ENCODE peak calls at places on chromosomes 6 and 20, in four cellular contexts. Q, P, C and O are unnamed samples. For H3K4me1, the result is how much of the 10 kb centered on the place peaks cover.

GRCh38 chr6:17297261-17298080 is 16.3 kb downstream of the RBM24 start:
- DNase-seq in C (no peak), P (no peak), Q (no peak), O (no peak)

GRCh38 chr6:11317885-11318771 is 85.7 kb upstream of the NEDD9 start:
- DNase-seq in Q (no peak), P (no peak), C (peak), O (no peak)

GRCh38 chr6:165181951-165182414 is 127.4 kb downstream of the C6orf118 start:
- DNase-seq in P (no peak), C (no peak), Q (no peak), O (no peak)

GRCh38 chr6:150301871-150302800 is 66.7 kb upstream of the IYD start:
- DNase-seq in C (peak), P (no peak), Q (no peak), O (no peak)

GRCh38 chr20:19886666-19887288 is 128.7 kb downstream of the RIN2 start:
- DNase-seq in C (no peak), P (no peak), Q (no peak), O (no peak)

GRCh38 chr20:25304025-25304549 is 56.2 kb downstream of the PYGB start:
- DNase-seq in P (no peak), Q (no peak), C (no peak), O (no peak)

GRCh38 chr20:38805502-38805957 is at the start of gene PPP1R16B:
- DNase-seq in Q (no peak), C (no peak), P (peak), O (peak)

GRCh38 chr6:137473651-137474050 is 20.5 kb downstream of the OLIG3 start:
- DNase-seq in Q (no peak), C (no peak), P (no peak), O (no peak)

GRCh38 chr6:11368760-11369159 is 136.3 kb upstream of the NEDD9 start:
- DNase-seq in Q (no peak), P (no peak), C (no peak), O (no peak)

GRCh38 chr6:11992086-11992485 is 20.0 kb upstream of the HIVEP1 start:
- DNase-seq in C (no peak), Q (no peak), P (no peak), O (no peak)

GRCh38 chr6:161127071-161127740 is 135.6 kb downstream of the MAP3K4 start:
- DNase-seq in C (no peak), P (no peak), Q (no peak), O (no peak)

GRCh38 chr20:2005831-2006426 is 12.1 kb upstream of the PDYN start:
- DNase-seq in C (peak), Q (no peak), P (peak), O (no peak)

GRCh38 chr20:46013826-46014516 is 5.3 kb downstream of the MMP9 start:
- DNase-seq in C (peak), Q (no peak), P (peak), O (peak)

GRCh38 chr6:89508755-89509563 is 76.0 kb downstream of the ANKRD6 start:
- DNase-seq in C (peak), P (no peak), Q (no peak), O (no peak)

GRCh38 chr6:33988121-33989015 is 157.5 kb downstream of the GRM4 start:
- DNase-seq in P (no peak), C (peak), Q (no peak), O (peak)

GRCh38 chr6:20706293-20707165 is 172.3 kb downstream of the CDKAL1 start:
- DNase-seq in C (no peak), Q (no peak), P (no peak), O (no peak)

GRCh38 chr6:50791900-50792508 is 26.7 kb upstream of the TFAP2B start:
- DNase-seq in P (no peak), Q (no peak), C (peak), O (peak)

GRCh38 chr6:32709625-32710024 is 31.6 kb upstream of the HLA-DQA2 start:
- DNase-seq in C (no peak), Q (no peak), P (no peak), O (no peak)

GRCh38 chr6:104711371-104711770 is 148.3 kb downstream of the HACE1 start:
- DNase-seq in Q (no peak), C (peak), P (no peak), O (no peak)

GRCh38 chr6:157528931-157529653 is 148.1 kb downstream of the ZDHHC14 start:
- DNase-seq in P (no peak), Q (no peak), C (peak), O (no peak)

GRCh38 chr6:49553353-49553752 is 2.9 kb downstream of the C6orf141 start:
- DNase-seq in P (no peak), C (no peak), Q (no peak), O (no peak)

GRCh38 chr20:20606046-20606445 is 106.4 kb downstream of the RALGAPA2 start:
- DNase-seq in P (no peak), C (no peak), Q (no peak), O (no peak)

GRCh38 chr20:48595495-48596475 is 232.0 kb downstream of the PREX1 start:
- DNase-seq in P (no peak), C (no peak), Q (no peak), O (no peak)

GRCh38 chr6:107491059-107491609 is 1.2 kb downstream of the SOBP start:
- DNase-seq in C (peak), P (peak), Q (no peak), O (peak)

GRCh38 chr20:61803416-61803902 is 262.2 kb downstream of the TAF4 start:
- DNase-seq in Q (no peak), P (no peak), C (no peak), O (no peak)

GRCh38 chr6:55617272-55617671 is 38.3 kb upstream of the HMGCLL1 start:
- DNase-seq in Q (no peak), P (peak), C (peak), O (peak)

GRCh38 chr20:19991826-19992225 is 25.3 kb upstream of the NAA20 start:
- DNase-seq in Q (no peak), C (no peak), P (no peak), O (no peak)

GRCh38 chr6:52560462-52560861 is 16.4 kb downstream of the TRAM2 start:
- DNase-seq in Q (no peak), P (no peak), C (no peak), O (no peak)

GRCh38 chr6:91166271-91166670 is 579.4 kb upstream of the MAP3K7 start:
- DNase-seq in P (no peak), C (no peak), Q (no peak), O (no peak)

GRCh38 chr20:22214296-22214695 is 370.1 kb downstream of the FOXA2 start:
- DNase-seq in C (no peak), Q (no peak), P (no peak), O (no peak)

GRCh38 chr6:5151955-5152401 is 66.8 kb downstream of the PPP1R3G start:
- DNase-seq in C (no peak), Q (no peak), P (no peak), O (no peak)

GRCh38 chr20:53984354-53984753 is 86.0 kb downstream of the BCAS1 start:
- DNase-seq in Q (no peak), C (no peak), P (no peak), O (no peak)

GRCh38 chr20:64223526-64224067 is 32.0 kb upstream of the PCMTD2 start:
- DNase-seq in C (peak), Q (no peak), P (peak), O (no peak)

GRCh38 chr20:51172558-51173428 is 149.9 kb upstream of the KCNG1 start:
- DNase-seq in C (no peak), Q (no peak), P (no peak), O (no peak)

GRCh38 chr6:38570750-38571149 is 69.0 kb downstream of the BTBD9 start:
- DNase-seq in P (no peak), Q (no peak), C (no peak), O (no peak)

GRCh38 chr20:58086763-58087566 is 141.5 kb downstream of the ANKRD60 start:
- DNase-seq in C (peak), Q (no peak), P (peak), O (peak)

GRCh38 chr6:43228951-43229802 is at the start of gene DNPH1:
- DNase-seq in P (peak), C (peak), Q (no peak), O (peak)

GRCh38 chr6:3247255-3248146 is 11.2 kb upstream of the PSMG4 start:
- DNase-seq in P (peak), Q (no peak), C (peak), O (peak)

GRCh38 chr6:166586424-166587156 is at the start of gene RAMACL:
- DNase-seq in P (peak), C (no peak), Q (peak), O (peak)

DNA sequence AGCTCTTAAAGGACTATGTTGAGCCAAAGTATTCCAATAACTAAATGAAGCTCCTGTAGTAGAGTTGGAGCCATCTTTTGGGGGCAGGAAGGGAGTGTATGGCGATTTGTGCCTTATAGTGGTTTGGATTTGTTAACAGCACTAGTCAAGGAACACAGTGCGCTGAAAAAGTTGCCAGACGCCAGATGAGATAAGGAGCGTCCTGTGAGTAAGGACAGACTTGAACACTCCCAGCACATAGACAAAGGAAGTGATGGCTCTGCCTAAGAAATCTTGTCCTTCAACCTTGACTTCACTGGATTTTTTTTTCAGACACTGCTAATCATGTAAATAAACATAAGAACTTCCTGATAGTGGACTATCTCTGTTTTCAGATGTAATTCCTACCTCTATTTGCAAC is 136.9 kb downstream of the TRMT11 start:
- DNase-seq in Q (no peak), C (no peak), P (no peak), O (no peak)
- TF ChIP-seq TCF12 in Q (no peak), C (no peak), P (no peak), O (no peak)

DNA sequence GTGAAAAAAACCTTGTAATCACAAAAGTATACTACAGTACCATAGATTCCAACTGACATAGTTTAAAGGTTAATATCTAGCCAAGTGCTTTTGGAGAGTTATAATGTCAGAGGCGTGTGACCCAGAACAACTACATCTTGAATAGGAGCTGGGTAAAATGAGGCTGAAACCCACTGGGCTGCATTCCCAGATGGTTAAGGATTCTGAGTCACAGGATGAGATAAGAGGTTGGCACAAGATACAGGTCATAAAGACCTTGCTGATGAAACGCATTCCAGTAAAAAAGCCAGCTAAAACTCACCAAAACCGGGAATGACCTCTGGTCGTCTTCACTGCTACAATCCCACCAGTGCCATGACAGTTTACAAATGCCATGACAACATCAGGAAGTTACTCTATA is 22.4 kb upstream of the KIAA0408 start:
- DNase-seq in C (no peak), P (no peak), Q (no peak), O (no peak)
- TF ChIP-seq POLR2AphosphoS5 in C (no peak), P (no peak), Q (no peak), O (no peak)

DNA sequence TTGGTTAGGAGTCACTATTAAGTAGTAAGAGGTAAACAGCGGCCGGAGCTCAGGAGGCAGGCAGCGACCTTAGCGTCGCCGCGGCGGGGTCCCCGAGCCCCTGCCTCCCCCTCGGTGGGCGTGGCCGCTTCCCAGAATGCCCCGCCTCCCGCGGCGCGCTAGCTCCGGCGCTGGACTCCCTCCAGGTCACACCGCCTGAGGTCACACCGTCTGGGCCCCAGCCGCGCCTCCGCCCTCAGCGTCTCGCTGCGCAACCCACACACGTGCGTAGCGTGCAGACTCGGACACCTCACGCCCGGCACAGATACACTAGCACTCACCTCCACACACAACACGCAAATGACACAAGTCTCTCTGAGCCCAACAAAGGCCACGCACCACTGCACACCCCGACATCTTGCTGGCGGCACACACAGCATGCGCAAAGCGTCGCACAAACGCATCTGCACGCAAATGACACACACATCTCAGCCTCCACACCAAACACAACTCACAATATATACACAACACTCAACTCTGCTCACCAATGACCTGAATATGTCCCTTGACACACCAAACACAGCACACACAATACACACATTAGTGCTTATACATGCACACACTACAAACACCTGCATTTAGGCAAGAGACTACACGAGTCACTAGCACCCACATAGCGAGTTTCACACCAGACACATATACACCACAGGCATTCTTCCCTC is 17.6 kb upstream of the CDKN1A start:
- DNase-seq in Q (no peak), C (no peak), P (peak), O (no peak)
- H3K4me1 ChIP-seq in Q (half or more), C (under half), P (under half), O (under half)

GRCh38 chr20:47285189-47285588 is 71.3 kb downstream of the ZMYND8 start:
- DNase-seq in C (no peak), Q (no peak), P (no peak), O (no peak)
- TF ChIP-seq TCF12 in C (no peak), Q (no peak), P (no peak), O (no peak)